ENCODE peak calls at places on chromosomes 4 and X, in ten cellular contexts. B is transverse colon; G is astrocyte; P is CD8-positive, alpha-beta memory T cell; X is CD4-positive, CD25-positive, alpha-beta regulatory T cell; H is SK-N-SH; C is Karpas-422; A is tibial nerve; M is fibroblast of lung; S is lung. F is an unnamed sample. For H3K9me3, the result is how much of the 10 kb centered on the place peaks cover.

GRCh38 chr4:133150643-133151300 is 1.7 kb downstream of the PCDH10 start:
- DNase-seq in G (peak), P (no peak), H (peak), X (no peak), A (no peak), C (no peak), M (peak), S (no peak), B (no peak), F (no peak)

GRCh38 chrX:47514553-47515235 is 31.7 kb upstream of the ZNF41 start:
- DNase-seq in S (no peak), B (no peak), C (no peak), A (no peak), G (peak), H (no peak), P (no peak), X (no peak), M (peak), F (no peak)

GRCh38 chrX:95318882-95319281 is 1365.8 kb upstream of the DIAPH2 start:
- DNase-seq in S (no peak), P (no peak), B (no peak), H (peak), C (peak), M (no peak), G (no peak), X (no peak), A (no peak), F (no peak)

GRCh38 chr4:104899863-104900262 is 246.8 kb upstream of the TET2 start:
- DNase-seq in H (no peak), B (no peak), G (no peak), S (no peak), M (no peak), P (no peak), X (no peak), C (no peak), A (no peak), F (no peak)

GRCh38 chr4:87502580-87503238 is 26.5 kb downstream of the SPARCL1 start:
- DNase-seq in P (no peak), S (no peak), B (no peak), C (no peak), A (no peak), G (no peak), H (no peak), X (no peak), M (peak), F (no peak)

GRCh38 chr4:136900706-136901105 is 631.6 kb downstream of the PCDH18 start:
- DNase-seq in M (peak), H (no peak), G (peak), C (no peak), B (no peak), A (no peak), X (no peak), S (no peak), P (no peak), F (no peak)

GRCh38 chr4:22485751-22486150 is 30.1 kb downstream of the ADGRA3 start:
- DNase-seq in B (no peak), H (peak), C (no peak), S (no peak), G (peak), X (no peak), A (no peak), M (peak), P (no peak), F (no peak)

GRCh38 chrX:27890611-27891010 is 82.8 kb downstream of the MAGEB10 start:
- DNase-seq in P (no peak), X (no peak), M (peak), H (no peak), G (peak), B (no peak), C (no peak), S (no peak), A (no peak), F (no peak)

GRCh38 chrX:19448077-19448476 is 67.2 kb downstream of the MAP3K15 start:
- DNase-seq in P (no peak), G (no peak), S (no peak), M (no peak), X (no peak), A (no peak), C (no peak), H (no peak), B (no peak), F (no peak)

GRCh38 chrX:77953708-77954107 is 15.7 kb downstream of the PGAM4 start:
- DNase-seq in S (no peak), G (peak), P (no peak), B (no peak), X (no peak), A (no peak), M (peak), C (no peak), H (no peak), F (no peak)

GRCh38 chrX:11205796-11206195 is 87.4 kb upstream of the AMELX start:
- DNase-seq in X (no peak), P (no peak), C (no peak), B (no peak), G (no peak), M (no peak), S (no peak), A (no peak), H (no peak), F (no peak)

GRCh38 chr4:38591617-38592337 is 72.2 kb upstream of the KLF3 start:
- DNase-seq in H (no peak), X (no peak), G (no peak), S (no peak), P (no peak), B (no peak), C (no peak), A (no peak), M (peak), F (no peak)

GRCh38 chr4:20074450-20074849 is 177.3 kb upstream of the SLIT2 start:
- DNase-seq in A (no peak), X (no peak), S (no peak), H (no peak), M (peak), P (no peak), G (peak), B (no peak), C (no peak), F (no peak)

GRCh38 chr4:6198278-6198677 is 2.1 kb downstream of the JAKMIP1 start:
- DNase-seq in M (no peak), S (no peak), H (no peak), P (peak), G (no peak), X (no peak), C (no peak), B (no peak), A (no peak), F (no peak)

GRCh38 chrX:73447311-73447794 is 500 bp downstream of the CDX4 start:
- DNase-seq in H (no peak), B (no peak), G (no peak), X (no peak), M (no peak), A (no peak), S (no peak), C (no peak), P (no peak), F (no peak)

GRCh38 chr4:101010987-101011386 is 336.3 kb downstream of the PPP3CA start:
- DNase-seq in C (no peak), B (no peak), P (no peak), A (no peak), M (no peak), G (no peak), X (no peak), H (no peak), S (no peak), F (no peak)

GRCh38 chr4:140057693-140058092 is 96.3 kb downstream of the MAML3 start:
- DNase-seq in S (no peak), P (no peak), G (no peak), B (no peak), A (no peak), X (no peak), M (no peak), C (no peak), H (no peak), F (no peak)

GRCh38 chrX:115452256-115452655 is 108.7 kb upstream of the PLS3 start:
- DNase-seq in X (no peak), M (peak), G (peak), B (no peak), S (no peak), C (no peak), H (no peak), A (no peak), P (no peak), F (no peak)

GRCh38 chr4:3145251-3145908 is 70.9 kb downstream of the HTT start:
- DNase-seq in G (peak), H (no peak), P (no peak), B (no peak), X (no peak), C (no peak), A (no peak), S (no peak), M (peak), F (no peak)

GRCh38 chrX:100368167-100368566 is 41.9 kb downstream of the PCDH19 start:
- DNase-seq in B (no peak), C (peak), M (no peak), H (peak), A (no peak), G (no peak), X (no peak), P (no peak), S (no peak), F (no peak)

GRCh38 chr4:55947912-55948725 is 626 bp upstream of the CEP135 start:
- DNase-seq in C (peak), M (peak), H (peak), X (peak), G (peak), S (no peak), B (no peak), A (no peak), P (peak), F (peak)

GRCh38 chr4:152165146-152165545 is 370.7 kb downstream of the FBXW7 start:
- DNase-seq in A (no peak), C (no peak), X (no peak), S (no peak), B (no peak), G (peak), M (peak), P (no peak), H (no peak), F (no peak)

GRCh38 chr4:139866270-139866962 is 200.8 kb downstream of the MGST2 start:
- DNase-seq in P (no peak), G (no peak), X (no peak), M (no peak), C (no peak), A (no peak), B (no peak), H (peak), S (no peak), F (no peak)

GRCh38 chr4:62644372-62644771 is 1444.2 kb downstream of the ADGRL3 start:
- DNase-seq in P (no peak), S (no peak), A (no peak), H (no peak), B (peak), M (peak), C (peak), X (no peak), G (peak), F (no peak)

GRCh38 chr4:8381814-8382581 is 58.5 kb downstream of the ACOX3 start:
- DNase-seq in S (no peak), C (no peak), X (no peak), G (no peak), B (no peak), H (no peak), A (no peak), M (no peak), P (no peak), F (no peak)

GRCh38 chrX:131746491-131746968 is 202.7 kb downstream of the OR13H1 start:
- DNase-seq in B (peak), A (no peak), G (peak), S (peak), H (peak), M (peak), C (peak), P (peak), X (no peak), F (no peak)

GRCh38 chr4:91611786-91612185 is 692.0 kb upstream of the GRID2 start:
- DNase-seq in B (no peak), G (no peak), S (no peak), A (no peak), C (no peak), X (no peak), M (no peak), P (no peak), H (no peak), F (no peak)

GRCh38 chr4:139514382-139515059 is 41.5 kb downstream of the SETD7 start:
- DNase-seq in H (peak), C (no peak), P (no peak), A (no peak), S (no peak), X (no peak), G (no peak), M (no peak), B (no peak), F (no peak)

GRCh38 chr4:48108309-48109073 is 25.6 kb downstream of the TXK start:
- DNase-seq in A (no peak), C (no peak), P (no peak), S (no peak), H (no peak), B (no peak), M (peak), G (peak), X (no peak), F (no peak)

GRCh38 chr4:29046716-29047115 is 1673.5 kb upstream of the PCDH7 start:
- DNase-seq in A (no peak), S (no peak), H (no peak), X (no peak), B (no peak), M (peak), G (peak), C (no peak), P (no peak), F (no peak)

GRCh38 chr4:29052266-29052665 is 1667.9 kb upstream of the PCDH7 start:
- DNase-seq in B (no peak), S (no peak), H (no peak), C (no peak), G (no peak), P (no peak), X (no peak), M (no peak), A (no peak), F (no peak)

GRCh38 chr4:29051381-29051965 is 1668.7 kb upstream of the PCDH7 start:
- DNase-seq in A (no peak), G (no peak), H (no peak), P (no peak), C (no peak), B (no peak), S (no peak), M (no peak), X (no peak), F (no peak)

GRCh38 chr4:29046166-29046565 is 1674.0 kb upstream of the PCDH7 start:
- DNase-seq in C (no peak), A (no peak), G (peak), M (peak), S (no peak), P (no peak), B (no peak), X (no peak), H (no peak), F (no peak)

GRCh38 chr4:29047341-29048041 is 1672.7 kb upstream of the PCDH7 start:
- DNase-seq in H (no peak), M (no peak), G (no peak), S (no peak), B (no peak), X (no peak), A (no peak), C (no peak), P (no peak), F (no peak)
- H3K9me3 ChIP-seq in H (under half), M (under half), G (under half), S (under half), B (under half), X (under half), A (under half), C (under half), P (under half), F (under half)

GRCh38 chrX:40318076-40318475 is 220.3 kb upstream of the BCOR start:
- DNase-seq in P (no peak), H (no peak), B (no peak), S (no peak), C (no peak), G (no peak), M (no peak), A (no peak), X (no peak), F (no peak)

GRCh38 chrX:40316502-40316901 is 218.7 kb upstream of the BCOR start:
- DNase-seq in P (no peak), B (no peak), G (no peak), A (no peak), M (no peak), H (no peak), X (no peak), S (no peak), C (no peak), F (no peak)

GRCh38 chrX:40310016-40310415 is 212.3 kb upstream of the BCOR start:
- DNase-seq in M (no peak), A (no peak), X (no peak), S (no peak), H (peak), B (no peak), P (no peak), C (no peak), G (no peak), F (no peak)

GRCh38 chrX:40313269-40313668 is 215.5 kb upstream of the BCOR start:
- DNase-seq in A (no peak), P (no peak), G (no peak), C (no peak), M (no peak), H (no peak), B (no peak), S (no peak), X (no peak), F (no peak)

DNA sequence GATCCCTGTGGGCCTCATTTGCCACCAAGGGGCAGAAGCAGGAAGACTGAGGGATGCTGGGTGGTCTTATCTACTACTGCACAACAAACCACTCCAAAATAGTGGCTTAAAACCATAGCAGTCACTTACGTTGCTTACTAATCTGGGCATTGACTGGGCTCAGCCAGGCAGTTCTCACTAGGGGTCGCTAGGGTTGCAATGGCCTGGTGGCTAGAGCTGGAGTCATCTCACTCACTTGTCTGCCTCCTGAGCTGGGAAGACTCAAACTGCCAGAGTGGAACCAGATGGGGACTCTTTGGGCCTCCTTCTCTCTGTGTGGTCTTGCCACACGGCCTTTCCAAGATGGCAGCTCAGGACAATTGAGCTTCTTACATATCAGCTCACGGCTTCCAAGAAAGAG is 216.3 kb upstream of the BCOR start:
- DNase-seq in P (no peak), S (no peak), X (no peak), B (no peak), H (no peak), C (peak), A (no peak), M (no peak), G (no peak), F (no peak)
- H3K9me3 ChIP-seq in P (under half), S (under half), X (under half), B (under half), H (under half), C (under half), A (under half), M (under half), G (under half), F (under half)

GRCh38 chr4:26099967-26100366 is 185.9 kb downstream of the SMIM20 start:
- DNase-seq in P (no peak), A (no peak), G (no peak), H (no peak), S (no peak), M (no peak), C (no peak), X (no peak), B (no peak), F (no peak)

GRCh38 chr4:26094076-26094475 is 180.1 kb downstream of the SMIM20 start:
- DNase-seq in C (no peak), X (no peak), A (no peak), P (no peak), S (no peak), M (no peak), G (no peak), B (no peak), H (no peak), F (no peak)

GRCh38 chr4:26093561-26093960 is 179.5 kb downstream of the SMIM20 start:
- DNase-seq in G (no peak), X (no peak), C (no peak), H (no peak), S (no peak), P (no peak), M (no peak), A (no peak), B (no peak), F (no peak)

DNA sequence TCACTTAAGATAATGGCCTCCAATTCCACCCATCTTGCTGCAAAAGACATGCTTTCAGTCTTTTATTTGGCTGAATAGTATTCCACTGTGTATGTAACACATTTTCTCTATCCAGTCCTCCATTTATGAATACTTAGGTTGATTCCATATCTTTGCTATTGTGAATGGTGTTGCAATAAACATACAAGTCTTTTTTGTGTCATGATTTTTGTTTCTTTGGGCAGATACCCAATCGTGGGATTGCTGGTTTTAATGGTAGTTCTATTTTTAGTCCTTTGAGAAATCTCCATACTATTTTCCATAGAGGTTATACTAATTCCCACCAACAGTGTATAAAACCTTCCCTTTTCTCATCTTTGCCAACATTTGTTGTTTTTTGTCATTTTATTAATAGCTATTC is 180.9 kb downstream of the SMIM20 start:
- DNase-seq in H (no peak), B (no peak), A (no peak), C (no peak), X (no peak), P (no peak), S (no peak), M (peak), G (no peak), F (no peak)
- H3K9me3 ChIP-seq in H (under half), B (under half), A (under half), C (under half), X (under half), P (under half), S (under half), M (under half), G (under half), F (under half)

GRCh38 chr4:167885872-167886271 is 206.5 kb upstream of the ANXA10 start:
- DNase-seq in A (no peak), X (no peak), P (no peak), M (peak), C (no peak), G (no peak), S (no peak), B (no peak), H (no peak), F (no peak)
- H3K9me3 ChIP-seq in A (under half), X (under half), P (under half), M (under half), C (under half), G (under half), S (under half), B (under half), H (under half), F (under half)

GRCh38 chr4:15738877-15739276 is 36.0 kb downstream of the BST1 start:
- DNase-seq in B (no peak), M (peak), S (no peak), X (no peak), G (peak), A (no peak), P (no peak), C (no peak), H (no peak), F (no peak)

GRCh38 chr4:15744016-15744415 is 34.1 kb upstream of the CD38 start:
- DNase-seq in X (no peak), B (no peak), G (peak), M (peak), A (no peak), H (no peak), S (no peak), P (no peak), C (no peak), F (no peak)

GRCh38 chr4:15740764-15741404 is 37.2 kb upstream of the CD38 start:
- DNase-seq in B (no peak), P (no peak), S (no peak), M (no peak), G (no peak), X (no peak), A (no peak), C (no peak), H (no peak), F (no peak)

GRCh38 chr4:15742637-15743036 is 35.5 kb upstream of the CD38 start:
- DNase-seq in A (no peak), C (no peak), P (no peak), S (no peak), H (no peak), B (no peak), X (no peak), G (no peak), M (no peak), F (no peak)

GRCh38 chr4:15742083-15742582 is 36.0 kb upstream of the CD38 start:
- DNase-seq in B (no peak), H (no peak), A (no peak), M (no peak), P (no peak), S (no peak), G (no peak), C (no peak), X (no peak), F (no peak)
- H3K9me3 ChIP-seq in B (under half), H (under half), A (under half), M (under half), P (under half), S (under half), G (under half), C (under half), X (under half), F (under half)

DNA sequence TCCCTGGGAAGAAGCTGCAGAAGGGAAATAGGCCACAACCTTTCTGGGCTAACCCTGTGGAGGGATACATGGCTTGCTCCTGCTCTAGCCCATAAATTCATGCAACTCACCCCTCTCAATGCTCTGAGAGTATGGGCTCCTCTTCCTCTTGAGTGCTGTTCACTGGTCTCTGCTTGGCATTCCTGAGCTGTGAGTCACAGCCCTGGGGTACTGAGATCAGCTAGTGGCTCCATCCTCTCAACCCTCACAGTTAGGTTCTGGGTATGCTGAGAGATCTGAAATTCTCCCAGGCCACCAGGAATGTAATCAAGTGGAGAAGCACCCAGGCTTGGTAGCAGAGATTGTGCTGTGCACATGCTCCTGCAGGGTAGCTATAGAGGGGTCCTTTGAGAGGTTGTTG is 60.6 kb upstream of the SPANXN2 start:
- DNase-seq in S (no peak), M (peak), P (no peak), H (no peak), B (no peak), X (no peak), G (no peak), A (no peak), C (no peak), F (no peak)
- H3K9me3 ChIP-seq in S (under half), M (under half), P (under half), H (under half), B (under half), X (under half), G (under half), A (under half), C (under half), F (under half)